ENCODE peak calls at places on chromosomes 3 and 15, in five cellular contexts. K is transverse colon, V is esophagus squamous epithelium, A is H1, L is tibial nerve. W is an unnamed sample.

GRCh38 chr15:63478243-63478642 is 26.1 kb upstream of the USP3 start:
- DNase-seq in K (no peak), V (no peak), A (no peak), L (no peak), W (peak; percentile 49)

GRCh38 chr15:37425541-37425940 is 325.2 kb upstream of the MEIS2 start:
- DNase-seq in K (no peak), V (no peak), A (no peak), L (no peak), W (no peak)

GRCh38 chr3:50246517-50246954 is 10.5 kb downstream of the GNAI2 start:
- DNase-seq in K (peak; percentile 55), V (no peak), A (no peak), L (no peak), W (peak; percentile 82)

GRCh38 chr3:194952882-194953281 is 267.2 kb downstream of the FAM43A start:
- DNase-seq in K (no peak), V (no peak), A (no peak), L (no peak), W (no peak)

GRCh38 chr3:791442-791841 is 301.4 kb upstream of the CNTN6 start:
- DNase-seq in K (no peak), V (no peak), A (no peak), L (no peak), W (no peak)

GRCh38 chr15:89647191-89647851 is 7.9 kb downstream of the KIF7 start:
- DNase-seq in K (peak; percentile 86), V (no peak), A (peak; percentile 39), L (peak; percentile 92), W (peak; percentile 90)

GRCh38 chr3:15758297-15758696 is 39.5 kb downstream of the ANKRD28 start:
- DNase-seq in K (no peak), V (no peak), A (no peak), L (no peak), W (no peak)

GRCh38 chr3:100151024-100151707 is 36.9 kb upstream of the FILIP1L start:
- DNase-seq in K (no peak), V (no peak), A (no peak), L (no peak), W (no peak)

GRCh38 chr3:141105828-141106628 is 54.9 kb downstream of the SPSB4 start:
- DNase-seq in K (peak; percentile 68), V (no peak), A (no peak), L (peak; percentile 97), W (no peak)

GRCh38 chr15:99228120-99228770 is 21.1 kb downstream of the TTC23 start:
- DNase-seq in K (no peak), V (no peak), A (no peak), L (no peak), W (no peak)

DNA sequence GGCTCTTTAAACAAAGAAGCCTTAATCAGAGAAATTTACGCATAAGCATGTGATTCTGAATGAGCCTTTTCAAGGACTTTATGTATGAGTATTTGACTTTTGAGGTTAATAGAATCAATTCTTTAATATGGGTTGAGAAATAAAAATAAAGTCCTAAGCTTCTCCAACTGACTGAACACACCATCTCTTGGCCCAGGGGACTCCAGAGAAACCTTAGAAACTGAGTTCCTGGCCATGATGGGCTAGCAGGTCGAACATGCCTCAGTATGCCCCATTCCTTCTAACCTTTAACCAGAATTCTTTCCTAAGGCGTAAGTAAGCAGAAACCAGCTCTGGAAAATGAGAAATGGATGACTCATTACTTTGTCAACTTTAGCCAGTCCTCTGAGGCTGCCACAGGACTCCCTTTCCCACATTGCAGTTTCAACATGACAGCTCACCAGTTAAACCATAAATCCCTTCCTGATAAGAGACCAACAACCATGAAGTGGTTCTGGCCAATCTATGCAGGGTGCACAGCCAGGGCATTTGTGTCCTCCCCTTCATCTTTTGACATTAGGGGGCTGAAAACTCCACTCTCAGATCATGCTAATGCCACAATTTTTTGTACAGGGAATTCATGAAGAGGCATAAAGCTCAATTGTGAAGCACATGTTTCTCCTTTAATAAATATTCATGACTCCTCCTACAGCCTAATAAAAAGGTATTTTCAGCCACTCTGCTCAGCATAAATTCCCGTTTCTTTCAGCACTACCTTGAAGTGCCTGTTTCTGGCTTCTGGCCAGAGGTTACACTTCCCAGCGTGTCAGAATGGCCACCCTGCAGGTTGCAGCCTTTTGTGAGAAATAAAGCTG is 33.3 kb downstream of the TM4SF18 start:
- DNase-seq in K (peak; percentile 52), V (no peak), A (no peak), L (no peak), W (no peak)
- TF ChIP-seq POLR2A in K (no peak), V (no peak), A (no peak), L (no peak), W (no peak)

DNA sequence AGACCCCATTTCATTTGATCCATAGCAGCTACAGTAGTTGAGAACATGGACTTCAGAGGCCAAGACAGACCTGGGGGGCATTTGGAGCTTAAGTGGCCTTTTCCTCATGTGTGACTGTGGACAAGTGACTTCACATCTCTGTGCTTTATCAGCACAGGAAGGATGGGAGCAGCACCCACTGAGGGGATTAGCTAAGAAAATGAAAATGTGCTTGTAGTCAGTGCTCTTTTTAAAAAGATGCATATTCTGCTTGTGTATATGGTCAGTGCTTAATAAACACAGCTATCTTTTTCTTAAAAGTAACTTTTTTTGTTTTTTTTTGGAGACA is 34.5 kb downstream of the SLC6A6 start:
- DNase-seq in K (no peak), V (no peak), A (no peak), L (no peak), W (no peak)
- TF ChIP-seq POLR2A in K (no peak), V (no peak), A (no peak), L (no peak), W (no peak)

GRCh38 chr3:125374996-125375941 is at the start of gene ZNF148:
- DNase-seq in K (peak; percentile 92), V (peak; percentile 30), A (peak; percentile 62), L (peak; percentile 80), W (peak; percentile 95)
- TF ChIP-seq POLR2A in K (peak; percentile 89), V (no peak), A (peak; percentile 89), L (peak; percentile 69), W (peak; percentile 82)

DNA sequence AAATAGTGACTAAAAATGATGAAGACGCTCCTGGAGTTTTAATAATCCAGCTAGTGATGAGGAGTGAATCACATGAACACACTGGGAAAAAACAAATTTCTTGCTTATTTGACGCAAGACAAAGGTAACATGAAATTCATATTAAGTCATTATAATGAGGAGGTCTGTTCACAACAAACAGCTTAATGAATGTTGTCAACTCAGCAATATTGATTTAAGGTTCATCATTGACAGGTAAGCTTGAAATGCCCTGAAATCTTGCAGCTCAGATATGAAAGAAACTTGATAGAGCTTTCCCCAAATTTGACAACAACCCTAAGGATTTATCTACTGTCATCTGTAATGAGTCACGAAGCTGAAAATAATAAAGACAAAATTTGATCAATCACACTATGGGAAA is 108.1 kb upstream of the SELENOK start:
- DNase-seq in K (no peak), V (no peak), A (no peak), L (no peak), W (no peak)
- TF ChIP-seq POLR2A in K (no peak), V (no peak), A (no peak), L (no peak), W (no peak)

DNA sequence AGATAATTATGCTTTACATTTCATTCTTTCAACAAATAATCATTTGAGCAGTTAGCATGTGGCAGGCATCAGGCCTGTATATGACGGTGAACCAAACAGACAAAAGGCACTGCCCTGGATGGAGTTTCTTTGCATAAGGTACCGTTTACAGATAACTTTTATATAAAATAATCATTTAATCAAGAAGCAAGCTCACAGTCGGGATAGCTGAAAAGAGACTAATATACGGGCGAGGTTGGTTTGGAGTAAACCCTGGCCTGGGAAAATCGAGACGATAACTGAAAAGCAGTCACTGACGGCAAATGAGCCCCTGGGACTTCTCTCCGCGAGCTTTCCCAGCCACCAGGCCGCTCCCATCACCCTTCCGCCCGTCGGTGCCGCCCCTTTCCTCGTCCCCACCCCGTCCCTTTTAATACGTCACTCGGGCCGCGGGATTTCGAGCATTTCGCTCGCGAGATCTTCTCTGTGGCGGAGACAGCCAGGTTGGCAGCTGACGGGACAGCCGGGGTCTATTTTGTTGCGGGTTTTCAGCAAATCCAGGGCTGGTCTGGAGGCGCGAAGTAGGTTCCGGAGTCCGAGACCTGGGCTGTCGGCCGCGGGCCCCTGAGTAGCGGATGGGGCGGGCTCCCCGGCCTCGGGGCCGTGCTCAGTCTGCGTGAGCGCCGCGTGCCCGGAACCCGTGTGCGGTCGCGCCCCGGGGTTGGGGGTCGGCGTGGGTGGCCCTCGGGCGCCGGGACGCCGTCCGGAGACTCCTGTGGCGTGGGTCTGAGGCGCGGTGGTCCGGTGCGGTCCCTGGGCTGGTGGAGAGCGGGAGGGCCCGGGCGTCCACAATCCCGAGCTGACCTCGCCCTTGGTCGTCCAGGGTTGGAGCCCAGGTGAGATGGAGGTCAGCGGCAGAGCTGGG is at the start of gene NMD3:
- DNase-seq in K (peak; percentile 96), V (peak; percentile 69), A (peak; percentile 67), L (peak; percentile 94), W (peak; percentile 97)
- TF ChIP-seq POLR2A in K (peak; percentile 84), V (no peak), A (peak; percentile 89), L (peak; percentile 84), W (peak; percentile 76)

DNA sequence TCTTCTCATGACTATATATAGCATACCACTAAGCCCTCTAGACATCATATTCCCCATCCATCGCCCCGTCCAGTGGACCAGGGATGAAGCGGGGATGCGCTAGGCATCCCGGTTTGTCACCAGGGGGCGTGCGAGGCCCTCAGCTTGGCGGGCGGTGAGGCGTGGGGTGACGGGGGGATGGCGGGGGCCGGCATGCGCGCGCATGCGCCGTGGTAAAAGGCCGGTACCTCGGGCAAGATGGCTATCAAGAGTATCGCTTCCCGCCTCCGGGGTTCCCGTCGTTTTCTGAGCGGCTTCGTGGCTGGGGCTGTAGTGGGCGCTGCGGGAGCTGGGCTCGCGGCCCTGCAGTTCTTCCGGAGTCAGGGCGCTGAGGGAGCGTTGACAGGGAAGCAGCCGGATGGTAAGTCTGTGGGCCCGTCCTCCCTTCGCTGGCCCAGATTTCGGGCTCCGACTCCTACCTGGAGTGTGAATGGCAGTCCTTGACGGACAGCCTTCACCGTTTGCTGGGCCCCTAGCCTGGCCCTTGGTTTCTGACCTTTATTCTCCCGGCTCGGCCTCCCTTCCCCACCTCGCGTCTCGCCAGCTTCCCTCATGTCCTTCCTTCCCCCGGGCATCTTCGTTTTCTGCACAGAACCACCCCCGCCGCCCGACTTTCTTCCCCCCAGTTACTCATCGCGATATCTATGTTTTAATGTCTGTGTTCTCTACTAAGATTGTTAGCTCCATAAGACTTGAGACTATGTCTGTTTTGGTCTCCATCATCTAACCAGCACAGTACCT is at the start of gene EXOG:
- DNase-seq in K (peak; percentile 96), V (peak; percentile 42), A (peak; percentile 82), L (peak; percentile 82), W (peak; percentile 85)
- TF ChIP-seq POLR2A in K (peak; percentile 32), V (no peak), A (peak; percentile 88), L (no peak), W (no peak)

GRCh38 chr3:120459196-120459595 is 8.4 kb upstream of the FSTL1 start:
- DNase-seq in K (no peak), V (no peak), A (no peak), L (no peak), W (no peak)

GRCh38 chr3:120461416-120461815 is 10.6 kb upstream of the FSTL1 start:
- DNase-seq in K (no peak), V (no peak), A (no peak), L (no peak), W (no peak)

GRCh38 chr3:120460862-120461261 is 10.1 kb upstream of the FSTL1 start:
- DNase-seq in K (no peak), V (no peak), A (no peak), L (no peak), W (no peak)

GRCh38 chr3:120460217-120460616 is 9.4 kb upstream of the FSTL1 start:
- DNase-seq in K (no peak), V (no peak), A (no peak), L (no peak), W (no peak)

DNA sequence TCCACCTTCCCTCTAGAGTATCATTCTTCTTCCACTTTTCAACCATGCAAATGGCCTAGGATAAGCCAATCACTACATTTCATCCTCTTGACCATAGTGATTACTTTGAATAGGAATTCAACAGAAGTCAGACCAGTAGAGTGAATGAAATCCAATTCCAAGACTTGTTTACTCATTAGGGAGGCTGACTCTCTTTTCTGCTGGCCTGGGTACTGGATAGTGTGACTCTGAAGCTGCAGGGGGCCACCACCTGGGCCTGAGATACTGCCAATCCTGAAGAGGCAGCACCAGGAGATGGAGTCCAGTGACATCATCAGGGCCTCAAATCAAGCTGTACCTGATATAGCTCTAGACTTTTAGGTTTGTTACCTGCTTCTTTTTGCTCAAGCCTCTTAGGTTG is 7.0 kb upstream of the FSTL1 start:
- DNase-seq in K (no peak), V (no peak), A (no peak), L (no peak), W (no peak)
- TF ChIP-seq POLR2A in K (no peak), V (no peak), A (no peak), L (no peak), W (no peak)